ENCODE peak calls at places on chromosomes 12 and 14, in five cellular contexts. R, D, M, Z and L are unnamed samples.
A peak's percentile ranks its signal among the peaks of the same experiment; 100 is the strongest.

GRCh38 chr12:64147011-64147671 is 75.0 kb downstream of the KICS2 start:
- DNase-seq in Z (no peak), D (no peak), R (no peak), M (no peak), L (no peak)

GRCh38 chr14:52563120-52563519 is 10.5 kb downstream of the GPR137C start:
- DNase-seq in Z (no peak), R (no peak), D (no peak), M (no peak), L (no peak)

GRCh38 chr14:50388256-50388931 is 8.3 kb downstream of the CDKL1 start:
- DNase-seq in M (no peak), Z (peak; percentile 80), R (no peak), D (no peak), L (no peak)

GRCh38 chr12:2460051-2460450 is 334.7 kb upstream of the FKBP4 start:
- DNase-seq in M (no peak), R (no peak), Z (no peak), D (no peak), L (no peak)

GRCh38 chr14:105091335-105092123 is 26.3 kb upstream of the GPR132 start:
- DNase-seq in R (no peak), Z (peak; percentile 89), D (peak; percentile 76), M (no peak), L (no peak)

GRCh38 chr14:61322799-61323290 is 1.5 kb downstream of the PRKCH start:
- DNase-seq in R (no peak), D (no peak), M (no peak), Z (no peak), L (no peak)

GRCh38 chr12:53058674-53059433 is 9.0 kb downstream of the TNS2 start:
- DNase-seq in Z (no peak), M (no peak), R (no peak), D (peak; percentile 31), L (no peak)

GRCh38 chr12:64730585-64730964 is 28.6 kb downstream of the GNS start:
- DNase-seq in D (no peak), M (peak; percentile 4), R (no peak), Z (no peak), L (no peak)

GRCh38 chr12:83199069-83199468 is 512.4 kb downstream of the TMTC2 start:
- DNase-seq in D (no peak), Z (no peak), M (no peak), R (no peak), L (no peak)

GRCh38 chr12:26252946-26253345 is 57.6 kb downstream of the SSPN start:
- DNase-seq in D (no peak), R (no peak), M (no peak), Z (no peak), L (no peak)

GRCh38 chr14:98161366-98161765 is 1110.6 kb downstream of the BCL11B start:
- DNase-seq in Z (no peak), D (no peak), R (no peak), M (no peak), L (no peak)

GRCh38 chr14:59339526-59339925 is 125.7 kb downstream of the GPR135 start:
- DNase-seq in R (no peak), Z (no peak), M (no peak), D (no peak), L (no peak)

GRCh38 chr12:115251727-115252126 is 567.8 kb upstream of the TBX3 start:
- DNase-seq in D (no peak), M (no peak), Z (no peak), R (no peak), L (no peak)

GRCh38 chr14:72243309-72243708 is 311.1 kb downstream of the RGS6 start:
- DNase-seq in M (no peak), D (no peak), R (no peak), Z (no peak), L (no peak)

GRCh38 chr14:22251090-22251489 is 337.9 kb downstream of the DAD1 start:
- DNase-seq in R (no peak), D (no peak), Z (no peak), M (no peak), L (no peak)

GRCh38 chr12:108561852-108562347 is 496 bp upstream of the ISCU start:
- DNase-seq in D (no peak), Z (no peak), M (no peak), R (no peak), L (no peak)

GRCh38 chr12:6182279-6182898 is 17.8 kb upstream of the CD9 start:
- DNase-seq in M (no peak), D (peak; percentile 91), Z (no peak), R (no peak), L (peak; percentile 48)

GRCh38 chr12:29516431-29516875 is 19.0 kb upstream of the OVCH1 start:
- DNase-seq in M (no peak), R (no peak), D (no peak), Z (no peak), L (no peak)

GRCh38 chr12:85448548-85449139 is 168.6 kb downstream of the ALX1 start:
- DNase-seq in Z (no peak), M (no peak), D (no peak), R (no peak), L (no peak)

GRCh38 chr12:21642707-21643389 is 14.8 kb downstream of the LDHB start:
- DNase-seq in R (no peak), M (no peak), Z (no peak), D (no peak), L (no peak)